ENCODE peak calls at places on chromosomes 12 and 14, in nine cellular contexts. L, V, C, N, D, G, M, K and U are unnamed samples. For H3K27me3, the result is how much of the 10 kb centered on the place peaks cover.

GRCh38 chr12:54439521-54440255 is 20.6 kb upstream of the ITGA5 start:
- DNase-seq in L (no peak), V (no peak), C (peak), N (no peak), D (no peak), G (no peak), M (peak), K (no peak), U (peak)

GRCh38 chr14:63745858-63746425 is 18.1 kb upstream of the SGPP1 start:
- DNase-seq in L (no peak), V (no peak), C (no peak), N (no peak), D (no peak), G (no peak), M (no peak), K (no peak), U (no peak)

GRCh38 chr12:80196419-80196818 is 97.1 kb downstream of the OTOGL start:
- DNase-seq in L (no peak), V (no peak), C (no peak), N (no peak), D (no peak), G (no peak), M (no peak), K (no peak), U (no peak)

GRCh38 chr14:23881292-23881691 is 72.3 kb upstream of the DHRS4 start:
- DNase-seq in L (no peak), V (no peak), C (no peak), N (no peak), D (no peak), G (no peak), M (no peak), K (no peak), U (peak)

GRCh38 chr14:38208825-38209562 is 1.3 kb downstream of the SSTR1 start:
- DNase-seq in L (no peak), V (peak), C (peak), N (peak), D (no peak), G (peak), M (no peak), K (peak), U (peak)

GRCh38 chr12:23098110-23099049 is 473.4 kb downstream of the ETNK1 start:
- DNase-seq in L (no peak), V (no peak), C (no peak), N (no peak), D (no peak), G (no peak), M (no peak), K (no peak), U (no peak)

GRCh38 chr14:52900731-52901130 is 50.1 kb downstream of the FERMT2 start:
- DNase-seq in L (no peak), V (no peak), C (no peak), N (no peak), D (no peak), G (no peak), M (peak), K (no peak), U (no peak)

GRCh38 chr12:15044461-15044860 is 71.6 kb downstream of the PDE6H start:
- DNase-seq in L (no peak), V (no peak), C (peak), N (no peak), D (no peak), G (no peak), M (no peak), K (no peak), U (no peak)

GRCh38 chr12:6226002-6226700 is 26.0 kb downstream of the CD9 start:
- DNase-seq in L (peak), V (peak), C (peak), N (peak), D (no peak), G (no peak), M (no peak), K (no peak), U (no peak)

GRCh38 chr14:52885230-52885629 is 65.6 kb downstream of the FERMT2 start:
- DNase-seq in L (no peak), V (no peak), C (no peak), N (no peak), D (no peak), G (no peak), M (no peak), K (no peak), U (no peak)

GRCh38 chr14:105176513-105176912 is 4.6 kb downstream of the NUDT14 start:
- DNase-seq in L (no peak), V (no peak), C (no peak), N (no peak), D (no peak), G (no peak), M (no peak), K (peak), U (no peak)

GRCh38 chr12:131511391-131511802 is 199.5 kb upstream of the SFSWAP start:
- DNase-seq in L (no peak), V (no peak), C (no peak), N (no peak), D (no peak), G (no peak), M (peak), K (no peak), U (peak)

GRCh38 chr12:55818886-55819285 is 1.0 kb downstream of the ORMDL2 start:
- DNase-seq in L (no peak), V (no peak), C (no peak), N (no peak), D (no peak), G (no peak), M (no peak), K (no peak), U (no peak)

GRCh38 chr12:106123551-106123991 is 15.2 kb downstream of the NUAK1 start:
- DNase-seq in L (peak), V (no peak), C (peak), N (peak), D (no peak), G (peak), M (peak), K (no peak), U (no peak)

GRCh38 chr14:106174206-106174605 is 647.8 kb downstream of the TMEM121 start:
- DNase-seq in L (no peak), V (peak), C (no peak), N (no peak), D (no peak), G (no peak), M (no peak), K (no peak), U (no peak)

GRCh38 chr12:117148642-117149041 is 41.6 kb downstream of the FBXO21 start:
- DNase-seq in L (no peak), V (no peak), C (no peak), N (no peak), D (no peak), G (no peak), M (no peak), K (no peak), U (no peak)

GRCh38 chr14:52327374-52328226 is 13.5 kb downstream of the PTGER2 start:
- DNase-seq in L (no peak), V (no peak), C (peak), N (no peak), D (no peak), G (no peak), M (peak), K (no peak), U (no peak)

GRCh38 chr14:66403183-66403582 is 83.0 kb upstream of the CCDC196 start:
- DNase-seq in L (no peak), V (no peak), C (peak), N (no peak), D (no peak), G (no peak), M (peak), K (no peak), U (no peak)

GRCh38 chr12:3310271-3311026 is 180.6 kb upstream of the PRMT8 start:
- DNase-seq in L (no peak), V (no peak), C (no peak), N (no peak), D (no peak), G (no peak), M (peak), K (no peak), U (no peak)

GRCh38 chr14:58638231-58639205 is 756 bp downstream of the DACT1 start:
- DNase-seq in L (peak), V (no peak), C (peak), N (peak), D (no peak), G (peak), M (peak), K (peak), U (no peak)

GRCh38 chr14:54665938-54666337 is 99.0 kb downstream of the SAMD4A start:
- DNase-seq in L (no peak), V (no peak), C (no peak), N (no peak), D (no peak), G (no peak), M (no peak), K (no peak), U (no peak)

GRCh38 chr12:32072102-32072501 is 34.5 kb upstream of the BICD1 start:
- DNase-seq in L (no peak), V (no peak), C (no peak), N (no peak), D (no peak), G (no peak), M (no peak), K (no peak), U (no peak)

GRCh38 chr12:124709722-124710656 is 142.6 kb upstream of the NCOR2 start:
- DNase-seq in L (peak), V (no peak), C (peak), N (no peak), D (no peak), G (no peak), M (no peak), K (no peak), U (no peak)

GRCh38 chr14:94630396-94630795 is 18.2 kb downstream of the SERPINA3 start:
- DNase-seq in L (no peak), V (no peak), C (no peak), N (no peak), D (no peak), G (no peak), M (no peak), K (no peak), U (no peak)

GRCh38 chr12:68269727-68270126 is 16.3 kb upstream of the IL22 start:
- DNase-seq in L (no peak), V (no peak), C (no peak), N (no peak), D (no peak), G (no peak), M (no peak), K (no peak), U (no peak)

GRCh38 chr12:26152507-26153102 is 27.8 kb upstream of the BHLHE41 start:
- DNase-seq in L (no peak), V (no peak), C (no peak), N (no peak), D (no peak), G (no peak), M (peak), K (no peak), U (no peak)
- H3K27me3 ChIP-seq in L (under half), V (under half), C (under half), N (under half), D (under half), G (under half), M (under half), K (under half), U (under half)

DNA sequence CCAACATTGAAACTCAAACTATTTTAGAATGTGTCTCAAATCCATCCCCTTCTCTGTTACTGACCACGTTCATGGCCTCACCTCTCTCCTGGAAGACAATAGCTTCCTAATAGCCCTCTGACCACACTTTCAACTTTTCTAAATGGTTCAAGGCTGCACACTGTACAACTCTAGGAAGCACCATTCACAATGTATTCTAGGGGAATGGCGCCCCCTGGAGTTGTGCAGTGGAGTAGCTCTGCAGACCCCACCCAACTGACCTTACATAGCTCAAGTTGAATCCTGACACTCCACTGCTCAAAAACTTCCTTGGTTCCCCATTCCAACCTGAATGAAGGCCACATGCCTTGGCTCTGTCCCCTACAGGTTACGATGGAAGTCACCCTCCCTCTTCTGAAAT is 77.6 kb downstream of the GAS2L3 start:
- DNase-seq in L (no peak), V (no peak), C (no peak), N (no peak), D (no peak), G (no peak), M (no peak), K (no peak), U (no peak)
- TF ChIP-seq CTCF in L (no peak), V (no peak), C (peak), N (no peak), D (no peak), G (no peak), M (peak), K (no peak), U (peak)

GRCh38 chr12:42097971-42098370 is 46.7 kb downstream of the GXYLT1 start:
- DNase-seq in L (no peak), V (no peak), C (no peak), N (no peak), D (no peak), G (no peak), M (no peak), K (no peak), U (no peak)
- H3K4me3 ChIP-seq in L (no peak), V (no peak), C (no peak), N (no peak), D (no peak), G (no peak), M (no peak), K (no peak), U (no peak)

DNA sequence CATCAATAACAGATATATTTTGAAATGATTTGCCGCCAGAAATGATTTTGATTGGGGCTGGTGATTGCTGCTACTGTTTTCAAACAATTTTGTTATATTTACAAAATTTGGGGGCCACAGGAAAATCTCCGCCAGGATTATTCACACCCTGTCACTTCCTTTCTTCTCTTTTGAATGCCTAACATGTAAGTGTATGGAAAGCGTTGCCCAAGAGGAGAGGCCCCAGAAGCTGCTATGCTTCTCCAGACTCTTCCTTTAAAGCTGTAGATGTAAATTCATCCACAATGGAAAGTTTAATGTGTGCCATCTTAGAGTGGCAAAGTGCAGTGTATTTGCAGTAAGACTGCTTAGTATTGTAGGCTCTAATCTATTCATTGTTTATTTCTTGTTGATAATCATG is 136.6 kb upstream of the LRIG3 start:
- DNase-seq in L (no peak), V (no peak), C (no peak), N (no peak), D (no peak), G (no peak), M (no peak), K (no peak), U (no peak)
- H3K27me3 ChIP-seq in L (under half), V (under half), C (under half), N (under half), D (under half), G (under half), M (under half), K (under half), U (under half)